ENCODE peak calls at places on chromosomes 6 and 20, in ten cellular contexts. Z is brain microvascular endothelial cell, S is nucleus accumbens, X is fibroblast of lung, U is lung, I is NCI-H524, J is mesenchymal stem cell, P is BE2C, Q is NCI-H1417, D is neural crest cell. G is an unnamed sample.

GRCh38 chr6:29506446-29507067 is 18.8 kb upstream of the MAS1L start:
- DNase-seq in Q (no peak), U (peak; percentile 24), D (no peak), P (no peak), Z (no peak), S (no peak), I (no peak), J (no peak), X (no peak), G (no peak)

GRCh38 chr6:30895343-30895742 is 11.0 kb downstream of the DDR1 start:
- DNase-seq in U (no peak), J (no peak), Q (no peak), S (no peak), P (no peak), X (no peak), Z (no peak), I (no peak), D (no peak), G (no peak)

GRCh38 chr6:165321555-165322145 is 12.2 kb upstream of the C6orf118 start:
- DNase-seq in Q (no peak), Z (peak; percentile 7), U (no peak), J (no peak), S (no peak), D (no peak), X (no peak), P (no peak), I (no peak), G (no peak)

GRCh38 chr6:5497896-5498578 is 236.7 kb downstream of the FARS2 start:
- DNase-seq in U (no peak), P (no peak), S (no peak), D (no peak), X (peak; percentile 62), Q (peak; percentile 87), J (peak; percentile 92), Z (peak; percentile 91), I (no peak), G (peak; percentile 90)

GRCh38 chr20:62774762-62775161 is 21.5 kb upstream of the MRGBP start:
- DNase-seq in Z (no peak), P (no peak), Q (peak; percentile 43), J (no peak), I (no peak), X (no peak), U (no peak), D (no peak), S (no peak), G (no peak)

GRCh38 chr20:8361008-8361652 is 229.1 kb downstream of the PLCB1 start:
- DNase-seq in U (no peak), D (no peak), P (no peak), X (peak; percentile 24), I (no peak), J (peak; percentile 12), Z (peak; percentile 79), S (no peak), Q (peak; percentile 12), G (no peak)

GRCh38 chr20:6828794-6829423 is 61.4 kb downstream of the BMP2 start:
- DNase-seq in I (peak; percentile 46), U (peak; percentile 59), S (peak; percentile 38), Q (peak; percentile 92), X (peak; percentile 67), D (peak; percentile 69), Z (peak; percentile 68), P (peak; percentile 62), J (peak; percentile 61), G (peak; percentile 63)

GRCh38 chr6:153959281-153959680 is 79.8 kb upstream of the OPRM1 start:
- DNase-seq in I (no peak), Q (no peak), P (no peak), Z (no peak), J (no peak), D (no peak), X (no peak), U (no peak), S (no peak), G (no peak)

GRCh38 chr6:95601133-95601532 is 23.8 kb downstream of the MANEA start:
- DNase-seq in D (no peak), J (peak; percentile 86), U (no peak), Z (peak; percentile 30), P (no peak), Q (no peak), I (no peak), S (no peak), X (peak; percentile 58), G (no peak)

GRCh38 chr6:42197574-42198362 is 3.0 kb upstream of the GUCA1B start:
- DNase-seq in U (no peak), Q (peak; percentile 32), X (peak; percentile 82), J (peak; percentile 94), Z (peak; percentile 36), S (no peak), D (no peak), P (no peak), I (peak; percentile 55), G (no peak)

GRCh38 chr6:74549746-74550145 is 656.1 kb downstream of the COL12A1 start:
- DNase-seq in P (no peak), Q (no peak), Z (no peak), S (no peak), I (no peak), D (no peak), X (no peak), J (no peak), U (no peak), G (no peak)

GRCh38 chr20:62914970-62915457 is 11.3 kb downstream of the DIDO1 start:
- DNase-seq in P (no peak), Q (peak; percentile 79), Z (peak; percentile 41), X (peak; percentile 39), D (peak; percentile 60), I (no peak), J (peak; percentile 75), U (no peak), S (peak; percentile 19), G (peak; percentile 37)

GRCh38 chr6:33607784-33608161 is 13.3 kb upstream of the ITPR3 start:
- DNase-seq in Q (no peak), Z (no peak), I (no peak), X (no peak), D (no peak), S (no peak), P (no peak), U (no peak), J (no peak), G (no peak)

G was measured in NCI-H1105 treated with DMSO at 0.1 percent for 48 hours.